ENCODE peak calls at places on chromosomes 1 and 21, in five cellular contexts. One of them, this sample, is unnamed. For H3K4me1, the result is how much of the 10 kb centered on the place peaks cover.

GRCh38 chr1:174766727-174767126 is 233.0 kb upstream of the CACYBP start:
- DNase-seq in GM23248: no peak
- DNase-seq in fibroblast of lung: no peak
- DNase-seq in H1: no peak
- DNase-seq in PC-9: no peak
- DNase-seq in this sample: no peak

GRCh38 chr1:44273560-44274292 is 60.5 kb downstream of the DMAP1 start:
- DNase-seq in GM23248: no peak
- DNase-seq in H1: no peak
- DNase-seq in fibroblast of lung: no peak
- DNase-seq in PC-9: no peak
- DNase-seq in this sample: no peak

GRCh38 chr1:114234408-114235119 is 80.9 kb upstream of the SYT6 start:
- DNase-seq in H1: no peak
- DNase-seq in GM23248: no peak
- DNase-seq in PC-9: no peak
- DNase-seq in fibroblast of lung: no peak
- DNase-seq in this sample: no peak

GRCh38 chr1:226938903-226939438 is 1.1 kb upstream of the COQ8A start:
- DNase-seq in fibroblast of lung: peak
- DNase-seq in GM23248: peak
- DNase-seq in H1: no peak
- DNase-seq in PC-9: peak
- DNase-seq in this sample: peak

GRCh38 chr1:109929170-109929569 is 18.5 kb downstream of the CSF1 start:
- DNase-seq in H1: no peak
- DNase-seq in GM23248: no peak
- DNase-seq in PC-9: no peak
- DNase-seq in fibroblast of lung: no peak
- DNase-seq in this sample: no peak

GRCh38 chr1:90579212-90579802 is 137.8 kb downstream of the BARHL2 start:
- DNase-seq in GM23248: peak
- DNase-seq in H1: no peak
- DNase-seq in fibroblast of lung: peak
- DNase-seq in PC-9: no peak
- DNase-seq in this sample: peak

GRCh38 chr1:208003241-208003640 is 92.3 kb upstream of the CD34 start:
- DNase-seq in GM23248: no peak
- DNase-seq in fibroblast of lung: no peak
- DNase-seq in PC-9: no peak
- DNase-seq in H1: no peak
- DNase-seq in this sample: no peak

GRCh38 chr1:164765557-164765956 is 206.6 kb downstream of the PBX1 start:
- DNase-seq in GM23248: peak
- DNase-seq in H1: no peak
- DNase-seq in PC-9: no peak
- DNase-seq in fibroblast of lung: peak
- DNase-seq in this sample: peak

GRCh38 chr1:203681739-203682138 is 55.1 kb downstream of the ATP2B4 start:
- DNase-seq in PC-9: no peak
- DNase-seq in H1: no peak
- DNase-seq in GM23248: no peak
- DNase-seq in fibroblast of lung: no peak
- DNase-seq in this sample: no peak

GRCh38 chr1:188489336-188490112 is 1660.8 kb downstream of the PLA2G4A start:
- DNase-seq in GM23248: peak
- DNase-seq in fibroblast of lung: peak
- DNase-seq in PC-9: peak
- DNase-seq in H1: no peak
- DNase-seq in this sample: peak

GRCh38 chr1:23405946-23406345 is 18.6 kb downstream of the TCEA3 start:
- DNase-seq in H1: no peak
- DNase-seq in fibroblast of lung: no peak
- DNase-seq in GM23248: no peak
- DNase-seq in PC-9: no peak
- DNase-seq in this sample: no peak

GRCh38 chr1:228647523-228648444 is 87.5 kb upstream of the RHOU start:
- DNase-seq in H1: peak
- DNase-seq in PC-9: peak
- DNase-seq in fibroblast of lung: peak
- DNase-seq in GM23248: peak
- DNase-seq in this sample: peak
- TF ChIP-seq EZH2 in H1: peak
- TF ChIP-seq EZH2 in PC-9: no peak
- TF ChIP-seq EZH2 in fibroblast of lung: peak
- TF ChIP-seq EZH2 in GM23248: no peak
- TF ChIP-seq EZH2 in this sample: peak

GRCh38 chr1:32311709-32312393 is 20.0 kb downstream of the HDAC1 start:
- DNase-seq in PC-9: no peak
- DNase-seq in GM23248: no peak
- DNase-seq in fibroblast of lung: no peak
- DNase-seq in H1: no peak
- DNase-seq in this sample: no peak
- H3K4me1 ChIP-seq in PC-9: under half
- H3K4me1 ChIP-seq in GM23248: under half
- H3K4me1 ChIP-seq in fibroblast of lung: under half
- H3K4me1 ChIP-seq in H1: under half
- H3K4me1 ChIP-seq in this sample: under half

GRCh38 chr1:160375788-160376524 is 9.1 kb downstream of the NHLH1 start:
- DNase-seq in PC-9: peak
- DNase-seq in fibroblast of lung: no peak
- DNase-seq in H1: no peak
- DNase-seq in GM23248: peak
- DNase-seq in this sample: peak

GRCh38 chr1:160374701-160375443 is 8.0 kb downstream of the NHLH1 start:
- DNase-seq in GM23248: no peak
- DNase-seq in fibroblast of lung: no peak
- DNase-seq in PC-9: no peak
- DNase-seq in H1: no peak
- DNase-seq in this sample: no peak

GRCh38 chr1:160376525-160377131 is 9.8 kb downstream of the NHLH1 start:
- DNase-seq in fibroblast of lung: peak
- DNase-seq in H1: no peak
- DNase-seq in GM23248: peak
- DNase-seq in PC-9: peak
- DNase-seq in this sample: peak

GRCh38 chr1:160373696-160374095 is 6.8 kb downstream of the NHLH1 start:
- DNase-seq in fibroblast of lung: no peak
- DNase-seq in PC-9: no peak
- DNase-seq in GM23248: peak
- DNase-seq in H1: no peak
- DNase-seq in this sample: no peak

DNA sequence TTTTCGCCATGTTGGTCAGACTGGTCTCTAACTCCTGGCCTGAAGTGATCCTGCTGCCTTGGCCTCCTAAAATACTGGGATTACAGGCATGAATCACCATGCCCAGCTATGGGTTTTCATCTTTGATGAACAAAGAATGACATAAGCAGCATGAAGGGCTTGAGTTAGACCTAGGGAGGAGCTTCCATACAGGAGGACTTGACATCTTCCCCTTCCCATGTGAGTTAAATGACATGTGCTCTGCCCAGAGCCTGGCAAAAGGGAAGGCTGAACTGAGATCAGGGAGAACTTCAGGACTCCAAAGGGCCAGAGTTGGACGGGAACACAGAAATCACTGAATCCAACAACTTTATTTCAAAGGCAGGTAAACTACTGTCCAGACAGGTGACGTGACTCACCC is 7.4 kb downstream of the NHLH1 start:
- DNase-seq in GM23248: peak
- DNase-seq in H1: no peak
- DNase-seq in PC-9: no peak
- DNase-seq in fibroblast of lung: no peak
- DNase-seq in this sample: no peak
- TF ChIP-seq EZH2 in GM23248: no peak
- TF ChIP-seq EZH2 in H1: no peak
- TF ChIP-seq EZH2 in PC-9: no peak
- TF ChIP-seq EZH2 in fibroblast of lung: no peak
- TF ChIP-seq EZH2 in this sample: no peak

GRCh38 chr21:31801551-31802234 is 69.8 kb upstream of the SCAF4 start:
- DNase-seq in fibroblast of lung: no peak
- DNase-seq in H1: no peak
- DNase-seq in PC-9: no peak
- DNase-seq in GM23248: no peak
- DNase-seq in this sample: no peak
- H3K4me1 ChIP-seq in fibroblast of lung: under half
- H3K4me1 ChIP-seq in H1: under half
- H3K4me1 ChIP-seq in PC-9: under half
- H3K4me1 ChIP-seq in GM23248: under half
- H3K4me1 ChIP-seq in this sample: under half

DNA sequence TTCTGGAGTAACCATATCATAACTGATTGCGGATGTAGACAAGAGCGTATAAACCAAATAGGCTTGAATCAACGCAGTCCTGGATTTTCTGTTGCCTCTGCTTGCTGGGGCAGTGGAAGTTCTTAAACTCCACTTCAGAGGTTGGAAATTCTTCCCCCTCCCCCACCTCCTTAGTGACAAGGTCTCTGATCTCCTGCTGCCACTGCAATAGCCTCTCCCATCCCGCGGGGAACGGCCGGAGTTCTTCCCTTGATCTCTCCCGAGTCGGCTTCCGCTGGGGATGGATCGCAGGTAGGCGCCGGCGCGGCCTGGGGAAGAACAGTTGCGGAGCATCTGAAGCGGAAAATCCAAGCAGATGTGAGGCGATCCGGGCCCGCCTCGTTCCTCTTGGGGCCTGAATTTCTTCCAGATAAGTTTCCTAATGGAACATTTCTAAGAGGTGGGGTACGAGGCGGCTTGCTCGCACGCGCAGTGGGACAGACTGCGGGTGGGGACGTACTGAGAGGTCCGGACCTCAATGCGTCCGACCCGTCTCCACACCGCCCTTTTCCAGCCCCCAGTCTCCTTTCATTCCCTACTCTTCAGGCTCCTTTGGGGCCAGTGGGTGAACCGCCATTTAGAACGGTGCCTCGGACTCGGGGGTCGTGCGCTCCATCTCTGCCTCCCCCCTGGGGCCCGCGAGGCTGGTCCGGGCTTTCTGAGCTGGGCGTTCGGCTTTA is 3.1 kb upstream of the SIM2 start:
- DNase-seq in PC-9: no peak
- DNase-seq in fibroblast of lung: no peak
- DNase-seq in GM23248: no peak
- DNase-seq in H1: no peak
- DNase-seq in this sample: no peak
- TF ChIP-seq EZH2 in PC-9: no peak
- TF ChIP-seq EZH2 in fibroblast of lung: peak
- TF ChIP-seq EZH2 in GM23248: no peak
- TF ChIP-seq EZH2 in H1: peak
- TF ChIP-seq EZH2 in this sample: peak

DNA sequence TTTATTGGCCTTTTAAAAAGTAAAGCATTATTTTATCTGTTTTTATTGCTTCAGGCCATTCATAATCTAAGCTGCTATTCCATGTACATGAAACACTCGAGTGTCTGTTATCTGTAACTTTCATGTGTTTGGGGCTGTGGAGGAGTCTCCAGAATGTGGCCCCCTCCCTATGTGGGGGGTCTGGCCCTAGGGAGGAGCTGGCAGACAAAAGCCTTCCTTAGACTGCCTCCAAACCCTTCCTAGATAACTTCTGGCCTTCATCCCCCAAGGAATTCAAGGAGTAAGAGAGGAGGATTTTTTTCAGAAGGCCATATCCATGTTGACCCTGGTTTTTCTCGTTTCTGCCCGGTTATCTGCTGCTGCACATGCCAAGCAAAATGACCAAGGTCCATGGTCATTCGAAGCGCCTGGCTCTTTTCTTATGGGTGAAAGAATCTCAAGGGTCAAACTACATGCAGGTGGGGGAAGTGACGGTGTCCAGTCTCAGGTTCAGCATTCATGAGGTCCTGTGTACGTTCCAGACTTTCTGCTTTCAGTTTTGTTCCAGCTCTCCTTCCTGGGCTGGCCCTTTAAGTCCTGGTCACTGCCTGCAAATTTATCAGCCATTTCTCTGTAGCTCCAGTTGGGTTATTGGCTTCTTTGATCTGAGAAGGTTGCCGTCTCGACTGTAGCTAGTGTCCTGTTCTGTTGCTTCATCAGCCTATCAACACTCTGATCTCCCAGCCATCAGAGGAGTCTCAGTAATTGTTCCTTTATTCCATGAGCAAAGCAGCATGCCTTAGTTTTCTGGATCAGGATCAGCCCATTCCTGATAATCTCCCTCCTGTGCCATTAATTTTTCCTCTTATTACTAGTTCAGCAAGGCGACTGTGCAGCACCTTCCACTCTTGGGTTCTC is 8.4 kb downstream of the TENT5C start:
- DNase-seq in GM23248: no peak
- DNase-seq in fibroblast of lung: no peak
- DNase-seq in PC-9: no peak
- DNase-seq in H1: no peak
- DNase-seq in this sample: no peak
- H3K4me1 ChIP-seq in GM23248: under half
- H3K4me1 ChIP-seq in fibroblast of lung: under half
- H3K4me1 ChIP-seq in PC-9: under half
- H3K4me1 ChIP-seq in H1: under half
- H3K4me1 ChIP-seq in this sample: under half

GRCh38 chr1:92485374-92486250 is 1.1 kb downstream of the GFI1 start:
- DNase-seq in PC-9: peak
- DNase-seq in fibroblast of lung: no peak
- DNase-seq in GM23248: peak
- DNase-seq in H1: no peak
- DNase-seq in this sample: no peak

GRCh38 chr1:92486251-92487077 is at the start of gene GFI1:
- DNase-seq in H1: no peak
- DNase-seq in PC-9: no peak
- DNase-seq in GM23248: peak
- DNase-seq in fibroblast of lung: peak
- DNase-seq in this sample: no peak

GRCh38 chr1:92484171-92484471 is 2.6 kb downstream of the GFI1 start:
- DNase-seq in H1: no peak
- DNase-seq in GM23248: no peak
- DNase-seq in PC-9: no peak
- DNase-seq in fibroblast of lung: no peak
- DNase-seq in this sample: no peak

GRCh38 chr1:92483442-92484170 is 3.1 kb downstream of the GFI1 start:
- DNase-seq in H1: no peak
- DNase-seq in PC-9: peak
- DNase-seq in GM23248: peak
- DNase-seq in fibroblast of lung: no peak
- DNase-seq in this sample: no peak

DNA sequence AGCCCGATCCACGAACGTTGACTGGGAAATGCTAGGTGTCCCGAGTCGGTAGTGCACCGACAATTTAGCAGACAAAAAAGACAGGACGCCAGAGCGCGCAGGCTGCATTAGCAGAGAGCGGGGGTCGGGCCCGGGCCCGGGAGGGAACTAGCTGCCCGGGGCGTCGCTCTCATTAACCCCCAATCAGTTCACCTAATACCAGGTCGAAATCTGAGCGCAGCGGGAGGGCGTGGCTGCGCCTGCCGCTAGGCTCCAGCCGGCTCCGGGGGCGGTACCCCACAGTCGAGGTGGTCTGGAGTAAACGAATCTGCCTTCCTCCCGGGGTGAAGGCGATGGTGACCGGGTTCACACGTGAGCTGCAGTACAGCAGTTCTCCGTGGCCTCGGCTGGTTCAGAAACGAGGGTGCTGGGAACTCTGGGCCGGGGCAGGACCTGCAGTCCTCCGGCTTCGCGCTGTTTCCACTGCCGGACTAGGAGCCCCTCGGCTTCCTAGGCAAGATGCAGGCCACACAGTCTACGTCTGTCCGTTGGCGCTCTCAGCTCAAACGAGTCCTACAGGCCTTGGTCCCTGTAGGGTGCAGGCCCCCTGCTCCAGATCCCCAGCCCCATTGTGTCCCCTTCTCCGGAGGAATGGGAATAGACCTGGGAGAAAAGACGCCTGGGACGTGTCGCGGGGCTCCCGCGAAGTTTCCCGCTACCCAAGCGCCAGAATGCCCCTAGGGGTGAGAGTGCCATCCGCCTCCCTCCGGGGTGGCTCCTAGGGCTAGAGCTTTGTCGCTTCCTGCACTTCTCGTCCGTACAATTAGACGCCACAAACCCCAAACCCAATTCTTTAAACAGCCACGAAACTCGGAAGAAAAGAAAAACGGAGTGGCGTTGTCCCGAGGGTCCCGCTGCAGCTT is 2.0 kb downstream of the GFI1 start:
- DNase-seq in PC-9: peak
- DNase-seq in H1: no peak
- DNase-seq in fibroblast of lung: peak
- DNase-seq in GM23248: peak
- DNase-seq in this sample: no peak
- TF ChIP-seq EZH2 in PC-9: peak
- TF ChIP-seq EZH2 in H1: peak
- TF ChIP-seq EZH2 in fibroblast of lung: peak
- TF ChIP-seq EZH2 in GM23248: peak
- TF ChIP-seq EZH2 in this sample: peak